ENCODE peak calls at places on chromosomes 1 and 21, in four cellular contexts. K, A, B and M are unnamed samples.
A peak's percentile ranks its signal among the peaks of the same experiment; 100 is the strongest.

GRCh38 chr1:51281807-51282206 is 45.7 kb downstream of the RNF11 start:
- DNase-seq in K (no peak), A (no peak), B (no peak), M (no peak)

GRCh38 chr1:91335607-91336006 is 69.0 kb downstream of the HFM1 start:
- DNase-seq in K (no peak), A (no peak), B (no peak), M (no peak)

GRCh38 chr1:15352122-15352957 is 57.3 kb upstream of the EFHD2 start:
- DNase-seq in K (no peak), A (no peak), B (no peak), M (no peak)

GRCh38 chr1:91583326-91583755 is 82.7 kb downstream of the CDC7 start:
- DNase-seq in K (no peak), A (no peak), B (no peak), M (no peak)

GRCh38 chr1:177800386-177801058 is 169.3 kb downstream of the SEC16B start:
- DNase-seq in K (no peak), A (no peak), B (no peak), M (no peak)

GRCh38 chr1:5506634-5507033 is 485.6 kb downstream of the NPHP4 start:
- DNase-seq in K (no peak), A (no peak), B (no peak), M (no peak)

GRCh38 chr1:81547912-81548303 is 252.8 kb upstream of the ADGRL2 start:
- DNase-seq in K (no peak), A (no peak), B (no peak), M (no peak)

GRCh38 chr1:153795325-153795837 is 20.2 kb downstream of the SLC27A3 start:
- DNase-seq in K (no peak), A (no peak), B (no peak), M (no peak)

GRCh38 chr1:108877324-108877812 is 583 bp downstream of the GPSM2 start:
- DNase-seq in K (peak; percentile 54), A (no peak), B (no peak), M (no peak)

GRCh38 chr1:42003433-42003832 is 84.7 kb upstream of the HIVEP3 start:
- DNase-seq in K (no peak), A (peak; percentile 30), B (peak; percentile 9), M (no peak)

GRCh38 chr21:43884861-43885370 is 19.9 kb downstream of the AGPAT3 start:
- DNase-seq in K (no peak), A (peak; percentile 53), B (no peak), M (no peak)

GRCh38 chr1:6962390-6962955 is 177.2 kb downstream of the CAMTA1 start:
- DNase-seq in K (no peak), A (peak; percentile 71), B (peak; percentile 99), M (no peak)

GRCh38 chr21:41783476-41784150 is 16.8 kb upstream of the RIPK4 start:
- DNase-seq in K (no peak), A (no peak), B (no peak), M (no peak)

GRCh38 chr1:2212542-2213491 is 15.3 kb upstream of the SKI start:
- DNase-seq in K (peak; percentile 91), A (peak; percentile 97), B (peak; percentile 98), M (peak; percentile 92)

GRCh38 chr1:19633106-19633505 is 11.0 kb upstream of the NBL1 start:
- DNase-seq in K (no peak), A (no peak), B (no peak), M (no peak)

GRCh38 chr1:180237850-180238476 is 7.9 kb downstream of the LHX4 start:
- DNase-seq in K (no peak), A (no peak), B (no peak), M (no peak)

GRCh38 chr21:33931799-33932390 is 16.3 kb upstream of the ATP5PO start:
- DNase-seq in K (no peak), A (no peak), B (no peak), M (no peak)

GRCh38 chr21:15731243-15731613 is 1.4 kb downstream of the USP25 start:
- DNase-seq in K (no peak), A (no peak), B (no peak), M (no peak)

GRCh38 chr1:203408485-203409229 is 57.7 kb upstream of the FMOD start:
- DNase-seq in K (peak; percentile 88), A (peak; percentile 87), B (no peak), M (peak; percentile 68)

GRCh38 chr1:1779691-1780597 is 1.7 kb upstream of the NADK start:
- DNase-seq in K (peak; percentile 76), A (peak; percentile 61), B (peak; percentile 86), M (no peak)

GRCh38 chr1:232244426-232244825 is 385.5 kb downstream of the SIPA1L2 start:
- DNase-seq in K (no peak), A (no peak), B (no peak), M (no peak)

GRCh38 chr21:46662765-46663500 is 27.5 kb downstream of the PRMT2 start:
- DNase-seq in K (no peak), A (no peak), B (no peak), M (no peak)

GRCh38 chr1:193104496-193104905 is 713 bp downstream of the GLRX2 start:
- DNase-seq in K (peak; percentile 24), A (peak; percentile 56), B (peak; percentile 78), M (no peak)

GRCh38 chr1:200038987-200039848 is 11.7 kb downstream of the NR5A2 start:
- DNase-seq in K (no peak), A (peak; percentile 34), B (peak; percentile 85), M (no peak)

GRCh38 chr1:241612533-241613505 is 27.4 kb downstream of the CHML start:
- DNase-seq in K (peak; percentile 40), A (no peak), B (peak; percentile 21), M (no peak)

GRCh38 chr1:173853074-173853473 is 14.7 kb downstream of the GAS5 start:
- DNase-seq in K (no peak), A (no peak), B (peak; percentile 81), M (no peak)

GRCh38 chr1:153347856-153348255 is 785 bp downstream of the PGLYRP4 start:
- DNase-seq in K (no peak), A (no peak), B (no peak), M (no peak)

GRCh38 chr1:185193756-185194155 is 36.8 kb downstream of the SWT1 start:
- DNase-seq in K (no peak), A (no peak), B (no peak), M (no peak)

GRCh38 chr1:116496380-116496779 is 74.4 kb downstream of the CD58 start:
- DNase-seq in K (peak; percentile 38), A (peak; percentile 66), B (no peak), M (no peak)

GRCh38 chr1:27804791-27805190 is 25.8 kb upstream of the PPP1R8 start:
- DNase-seq in K (no peak), A (no peak), B (no peak), M (no peak)

GRCh38 chr1:4854379-4854778 is 200.0 kb downstream of the AJAP1 start:
- DNase-seq in K (no peak), A (no peak), B (no peak), M (no peak)

GRCh38 chr1:213055087-213055591 is 4.1 kb downstream of the RPS6KC1 start:
- DNase-seq in K (no peak), A (no peak), B (no peak), M (no peak)

GRCh38 chr1:221858758-221859157 is 116.9 kb upstream of the DUSP10 start:
- DNase-seq in K (no peak), A (no peak), B (no peak), M (no peak)

GRCh38 chr21:15617968-15618367 is 111.8 kb upstream of the USP25 start:
- DNase-seq in K (no peak), A (no peak), B (peak; percentile 46), M (no peak)

GRCh38 chr1:101081496-101082282 is 56.1 kb upstream of the DPH5 start:
- DNase-seq in K (no peak), A (no peak), B (no peak), M (no peak)

DNA sequence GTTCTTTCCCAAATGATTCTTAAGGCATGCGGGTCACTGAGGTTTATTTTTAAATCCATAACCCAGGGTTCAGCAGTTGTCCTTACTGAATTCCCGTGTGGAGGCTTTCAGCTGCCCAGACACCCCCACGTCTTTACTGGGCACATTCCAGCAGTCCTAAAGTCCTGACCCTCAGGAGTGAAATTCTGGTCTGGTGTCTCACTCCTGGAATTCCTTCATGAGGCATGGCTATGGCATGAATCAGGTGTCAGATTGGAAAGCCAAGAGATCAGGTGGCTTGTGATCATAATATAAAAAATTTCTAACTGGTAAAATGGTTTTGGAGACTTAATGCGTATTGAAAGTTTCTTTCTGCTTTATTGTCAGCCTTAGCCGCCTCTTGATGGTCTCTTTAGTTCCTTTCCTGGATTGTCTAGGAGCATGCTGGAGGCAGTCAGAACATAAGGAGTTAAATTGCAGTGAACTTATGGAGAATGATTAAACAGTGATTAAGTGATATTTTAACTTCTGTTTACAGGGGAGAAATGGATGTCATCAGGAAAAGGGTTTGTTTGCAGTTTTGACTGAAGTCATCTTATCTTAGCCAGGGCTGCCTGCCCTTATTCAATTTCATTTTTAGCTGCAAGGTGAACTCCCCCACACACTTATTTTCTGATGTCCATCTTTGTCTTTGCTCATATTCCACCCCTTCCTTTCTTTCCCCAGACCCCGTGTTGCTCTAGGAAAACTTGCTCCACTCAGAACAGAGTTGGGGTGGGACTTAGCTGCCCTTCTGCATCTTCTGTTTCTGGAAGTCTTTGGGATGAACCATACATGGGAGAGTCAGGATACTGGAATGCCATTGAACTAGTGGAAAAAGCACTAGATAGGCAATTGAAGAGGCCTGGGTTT is 25.7 kb upstream of the MACF1 start:
- DNase-seq in K (no peak), A (no peak), B (no peak), M (no peak)
- H3K4me1 ChIP-seq in K (peaks cover 12% of the 10 kb centered on the region), A (peaks cover 9% of the 10 kb centered on the region), B (peaks cover 57% of the 10 kb centered on the region), M (peaks cover 54% of the 10 kb centered on the region)

DNA sequence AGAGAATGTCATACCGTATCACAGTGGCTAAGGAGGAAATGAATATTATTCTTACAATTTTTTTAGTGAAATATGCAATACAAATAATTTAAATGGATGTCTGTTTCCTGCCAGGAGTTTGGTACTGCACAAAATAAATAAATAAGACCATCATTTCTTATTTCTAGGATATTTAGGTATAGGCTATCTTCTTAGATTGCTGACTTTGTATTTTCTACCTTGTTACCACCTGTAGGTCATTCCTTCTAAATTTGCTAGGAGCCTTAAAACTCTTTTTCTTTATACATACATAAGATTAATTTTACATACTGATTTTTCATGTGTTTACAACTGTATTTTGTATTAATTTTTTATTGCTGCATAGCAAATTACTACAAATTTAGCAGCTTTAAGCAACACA is 113.6 kb downstream of the NEK7 start:
- DNase-seq in K (no peak), A (no peak), B (no peak), M (no peak)
- H3K4me1 ChIP-seq in K (no peaks in the 10 kb centered on the region), A (peaks cover 4% of the 10 kb centered on the region), B (peaks cover 2% of the 10 kb centered on the region), M (peaks cover 47% of the 10 kb centered on the region)

GRCh38 chr1:163307479-163308171 is 14.1 kb upstream of the NUF2 start:
- DNase-seq in K (no peak), A (no peak), B (no peak), M (no peak)

GRCh38 chr1:163303561-163303960 is 18.2 kb upstream of the NUF2 start:
- DNase-seq in K (no peak), A (no peak), B (no peak), M (no peak)

GRCh38 chr1:163308811-163309210 is 12.9 kb upstream of the NUF2 start:
- DNase-seq in K (no peak), A (no peak), B (no peak), M (no peak)
- H3K4me1 ChIP-seq in K (no peaks in the 10 kb centered on the region), A (no peaks in the 10 kb centered on the region), B (no peaks in the 10 kb centered on the region), M (no peaks in the 10 kb centered on the region)

GRCh38 chr21:44970766-44971671 is 31.2 kb downstream of the SLX9 start:
- DNase-seq in K (no peak), A (peak; percentile 21), B (no peak), M (no peak)

GRCh38 chr21:44973598-44973997 is 33.8 kb downstream of the SLX9 start:
- DNase-seq in K (no peak), A (peak; percentile 12), B (no peak), M (no peak)

GRCh38 chr21:44972821-44973220 is 33.0 kb downstream of the SLX9 start:
- DNase-seq in K (no peak), A (peak; percentile 17), B (no peak), M (no peak)

GRCh38 chr21:44971672-44971995 is 31.8 kb downstream of the SLX9 start:
- DNase-seq in K (no peak), A (no peak), B (no peak), M (no peak)

GRCh38 chr21:44972301-44972814 is 32.5 kb downstream of the SLX9 start:
- DNase-seq in K (no peak), A (no peak), B (peak; percentile 54), M (no peak)
- H3K4me1 ChIP-seq in K (peaks cover 4% of the 10 kb centered on the region), A (no peaks in the 10 kb centered on the region), B (no peaks in the 10 kb centered on the region), M (peaks cover 21% of the 10 kb centered on the region)